ENCODE peak calls at places on chromosomes 4 and X, in six cellular contexts. Q is IMR-90, A is GM12865, L is HCT116, Z is iPS DF 6.9, M is GM23338. O is an unnamed sample.

GRCh38 chrX:47611926-47612325 is 7.7 kb downstream of the SYN1 start:
- DNase-seq in Q (no peak), A (no peak), L (no peak), Z (no peak), M (no peak), O (no peak)

GRCh38 chr4:165151734-165152133 is 39.1 kb upstream of the TMEM192 start:
- DNase-seq in Q (peak), A (no peak), L (no peak), Z (no peak), M (no peak), O (no peak)

GRCh38 chr4:158020734-158021346 is 152.0 kb downstream of the GASK1B start:
- DNase-seq in Q (peak), A (no peak), L (peak), Z (no peak), M (no peak), O (peak)

GRCh38 chr4:83255584-83255983 is 29.0 kb downstream of the COQ2 start:
- DNase-seq in Q (peak), A (no peak), L (peak), Z (no peak), M (no peak), O (peak)

GRCh38 chr4:39686997-39687396 is 10.9 kb upstream of the UBE2K start:
- DNase-seq in Q (no peak), A (no peak), L (no peak), Z (no peak), M (no peak), O (no peak)

GRCh38 chrX:151754042-151754419 is 19.5 kb downstream of the CNGA2 start:
- DNase-seq in Q (peak), A (no peak), L (peak), Z (no peak), M (no peak), O (peak)

GRCh38 chrX:154327026-154327820 is 31.6 kb downstream of the TKTL1 start:
- DNase-seq in Q (no peak), A (no peak), L (no peak), Z (no peak), M (no peak), O (peak)

GRCh38 chr4:180695851-180696250 is 1547.4 kb upstream of the TENM3 start:
- DNase-seq in Q (peak), A (no peak), L (no peak), Z (no peak), M (no peak), O (peak)

GRCh38 chrX:25295466-25295865 is 279.7 kb upstream of the ARX start:
- DNase-seq in Q (no peak), A (no peak), L (no peak), Z (no peak), M (no peak), O (no peak)

GRCh38 chr4:86481429-86481828 is 112.7 kb upstream of the PTPN13 start:
- DNase-seq in Q (no peak), A (no peak), L (no peak), Z (no peak), M (peak), O (no peak)

GRCh38 chr4:5940470-5941203 is 47.8 kb upstream of the CRMP1 start:
- DNase-seq in Q (peak), A (no peak), L (peak), Z (no peak), M (peak), O (no peak)

GRCh38 chr4:6984611-6985115 is 58.5 kb upstream of the TADA2B start:
- DNase-seq in Q (no peak), A (no peak), L (no peak), Z (no peak), M (no peak), O (no peak)

GRCh38 chr4:77669911-77670590 is 64.4 kb downstream of the CXCL13 start:
- DNase-seq in Q (no peak), A (no peak), L (no peak), Z (no peak), M (no peak), O (no peak)

GRCh38 chr4:17097369-17097768 is 198.9 kb upstream of the LDB2 start:
- DNase-seq in Q (no peak), A (no peak), L (no peak), Z (no peak), M (peak), O (no peak)

GRCh38 chrX:40298569-40298968 is 200.8 kb upstream of the BCOR start:
- DNase-seq in Q (no peak), A (no peak), L (no peak), Z (no peak), M (peak), O (no peak)

GRCh38 chr4:55125763-55126541 is 557 bp upstream of the KDR start:
- DNase-seq in Q (no peak), A (no peak), L (no peak), Z (no peak), M (peak), O (peak)
- H3K4me3 ChIP-seq in Q (peak), A (no peak), L (no peak), Z (peak), M (peak), O (peak)

DNA sequence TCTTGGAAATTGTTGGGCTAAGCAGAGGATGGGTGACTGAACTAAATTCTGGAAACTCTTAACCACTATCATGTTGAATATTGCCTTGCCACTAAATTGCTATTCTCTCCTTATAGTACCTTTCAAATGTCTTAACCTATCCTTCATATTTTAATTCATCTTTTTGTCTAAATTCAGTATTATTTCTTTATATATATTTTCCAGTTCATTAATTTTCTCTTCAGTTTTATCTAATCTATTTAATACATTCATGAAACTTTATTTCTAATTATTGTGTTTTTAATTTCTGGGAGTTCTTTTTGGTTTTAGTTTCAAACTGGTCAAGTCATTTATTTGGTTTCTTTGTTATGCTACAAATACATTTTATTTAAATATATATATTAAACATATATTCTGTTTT is 8.7 kb upstream of the GUCY1A1 start:
- DNase-seq in Q (no peak), A (no peak), L (no peak), Z (no peak), M (no peak), O (no peak)
- H3K4me3 ChIP-seq in Q (no peak), A (no peak), L (no peak), Z (no peak), M (no peak), O (no peak)

GRCh38 chr4:116925900-116926457 is 159.4 kb downstream of the TRAM1L1 start:
- DNase-seq in Q (no peak), A (no peak), L (no peak), Z (no peak), M (peak), O (no peak)
- H3K4me3 ChIP-seq in Q (no peak), A (no peak), L (no peak), Z (peak), M (peak), O (no peak)

GRCh38 chr4:3387943-3388348 is 53.8 kb upstream of the HGFAC start:
- DNase-seq in Q (peak), A (peak), L (no peak), Z (no peak), M (no peak), O (peak)
- H3K4me3 ChIP-seq in Q (peak), A (peak), L (no peak), Z (no peak), M (no peak), O (peak)

DNA sequence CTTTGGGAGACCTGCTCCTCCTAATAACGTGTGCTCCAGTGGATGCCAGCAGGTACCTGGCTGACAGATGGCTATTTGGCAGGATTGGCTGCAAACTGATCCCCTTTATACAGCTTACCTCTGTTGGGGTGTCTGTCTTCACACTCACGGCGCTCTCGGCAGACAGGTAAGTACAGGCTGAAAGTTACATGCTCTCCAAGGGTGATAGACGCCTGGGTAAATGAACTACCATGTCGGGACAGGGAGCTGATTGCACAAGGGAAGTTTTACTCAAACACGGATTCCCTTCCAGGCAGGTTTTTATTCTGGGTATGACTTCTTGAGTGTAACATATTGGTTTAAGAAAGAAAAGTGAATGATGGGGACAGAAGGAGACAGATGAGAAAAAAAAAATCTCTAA is 836 bp downstream of the GRPR start:
- DNase-seq in Q (no peak), A (no peak), L (no peak), Z (no peak), M (no peak), O (no peak)
- H3K4me3 ChIP-seq in Q (no peak), A (no peak), L (no peak), Z (peak), M (peak), O (no peak)

O was measured in fibroblast of the aortic adventitia.